ENCODE peak calls at places on chromosomes 2 and 18, in nine cellular contexts. I is GM10248, Z is mammary epithelial cell, C is neural progenitor cell, V is NCI-H1417, B is neuronal stem cell, J is sigmoid colon, M is hippocampal formation, K is endothelial cell of umbilical vein. W is an unnamed sample.

GRCh38 chr2:75655861-75656260 is 9.3 kb downstream of the MRPL19 start:
- DNase-seq in I (no peak), Z (peak; percentile 31), C (no peak), V (no peak), B (no peak), J (no peak), M (no peak), K (no peak), W (no peak)

GRCh38 chr2:129935118-129935517 is 44.3 kb upstream of the RAB6C start:
- DNase-seq in I (no peak), Z (no peak), C (peak; percentile 25), V (no peak), B (no peak), J (no peak), M (no peak), K (no peak), W (no peak)

GRCh38 chr2:12675801-12676200 is 40.9 kb upstream of the TRIB2 start:
- DNase-seq in I (no peak), Z (no peak), C (no peak), V (no peak), B (no peak), J (no peak), M (no peak), K (peak; percentile 65), W (no peak)

GRCh38 chr2:239328306-239329191 is 72.3 kb downstream of the HDAC4 start:
- DNase-seq in I (no peak), Z (no peak), C (peak; percentile 32), V (no peak), B (no peak), J (peak; percentile 97), M (no peak), K (peak; percentile 63), W (no peak)

GRCh38 chr2:84849271-84849952 is 31.5 kb downstream of the TRABD2A start:
- DNase-seq in I (no peak), Z (peak; percentile 80), C (no peak), V (peak; percentile 5), B (no peak), J (no peak), M (no peak), K (no peak), W (peak; percentile 81)

GRCh38 chr2:85933753-85934594 is 45.2 kb upstream of the ST3GAL5 start:
- DNase-seq in I (no peak), Z (peak; percentile 74), C (no peak), V (no peak), B (no peak), J (no peak), M (no peak), K (peak; percentile 79), W (no peak)

GRCh38 chr18:70289351-70290330 is 796 bp downstream of the SOCS6 start:
- DNase-seq in I (peak; percentile 72), Z (peak; percentile 41), C (peak; percentile 78), V (peak; percentile 79), B (peak; percentile 36), J (no peak), M (no peak), K (peak; percentile 51), W (no peak)

GRCh38 chr2:174510583-174511189 is 23.9 kb upstream of the GPR155 start:
- DNase-seq in I (no peak), Z (peak; percentile 21), C (peak; percentile 62), V (peak; percentile 0), B (peak; percentile 38), J (no peak), M (no peak), K (no peak), W (no peak)